ENCODE peak calls at places on chromosomes 7 and 10, in four cellular contexts. N is NCI-H345, C is HEK293T, Q is G401. K is an unnamed sample.

GRCh38 chr7:2069472-2069860 is 163.3 kb downstream of the MAD1L1 start:
- DNase-seq in C (no peak), Q (no peak), N (no peak), K (no peak)

GRCh38 chr10:116764979-116765378 is 22.6 kb upstream of the HSPA12A start:
- DNase-seq in C (no peak), Q (no peak), N (no peak), K (no peak)

GRCh38 chr10:17088118-17088806 is 41.3 kb downstream of the CUBN start:
- DNase-seq in C (no peak), Q (no peak), N (no peak), K (no peak)

GRCh38 chr7:134770676-134771075 is 8.8 kb upstream of the CALD1 start:
- DNase-seq in Q (no peak), N (no peak), C (no peak), K (no peak)

GRCh38 chr7:744854-745430 is 17.9 kb upstream of the PRKAR1B start:
- DNase-seq in Q (no peak), N (no peak), C (no peak), K (no peak)

GRCh38 chr7:100679129-100679926 is 5.8 kb downstream of the GNB2 start:
- DNase-seq in C (no peak), Q (no peak), N (no peak), K (no peak)

GRCh38 chr7:25260862-25261454 is 32.7 kb upstream of the NPVF start:
- DNase-seq in Q (peak; percentile 60), C (no peak), N (no peak), K (no peak)

GRCh38 chr7:8278183-8278582 is 16.2 kb upstream of the ICA1 start:
- DNase-seq in N (no peak), C (no peak), Q (no peak), K (no peak)

GRCh38 chr10:82742478-82742877 is 867.5 kb downstream of the NRG3 start:
- DNase-seq in Q (no peak), C (no peak), N (no peak), K (no peak)

GRCh38 chr10:124477614-124478363 is 16.2 kb downstream of the LHPP start:
- DNase-seq in C (no peak), N (no peak), Q (no peak), K (no peak)

GRCh38 chr7:149005427-149006344 is 22.6 kb downstream of the PDIA4 start:
- DNase-seq in Q (peak; percentile 82), C (peak; percentile 90), N (peak; percentile 70), K (peak; percentile 75)

GRCh38 chr10:57977262-57977661 is 290.4 kb downstream of the IPMK start:
- DNase-seq in C (no peak), N (no peak), Q (no peak), K (no peak)

GRCh38 chr7:46545790-46546189 is 624.7 kb upstream of the IGFBP3 start:
- DNase-seq in C (no peak), N (no peak), Q (no peak), K (no peak)

GRCh38 chr7:72405389-72405788 is 6.7 kb downstream of the CALN1 start:
- DNase-seq in N (no peak), C (no peak), Q (no peak), K (no peak)

GRCh38 chr7:2217206-2217605 is 15.5 kb downstream of the MAD1L1 start:
- DNase-seq in Q (no peak), C (no peak), N (no peak), K (no peak)

GRCh38 chr10:124701435-124701834 is 42.7 kb downstream of the FAM53B start:
- DNase-seq in C (no peak), N (no peak), Q (no peak), K (peak; percentile 77)

GRCh38 chr7:155945670-155946325 is 133.5 kb upstream of the SHH start:
- DNase-seq in C (no peak), Q (no peak), N (no peak), K (no peak)

GRCh38 chr7:143934526-143935340 is at the start of gene OR2F2:
- DNase-seq in C (no peak), N (no peak), Q (no peak), K (no peak)

GRCh38 chr7:29499932-29500331 is 63.7 kb upstream of the PRR15 start:
- DNase-seq in C (no peak), Q (no peak), N (no peak), K (no peak)

GRCh38 chr7:22008011-22008410 is 62.3 kb upstream of the CDCA7L start:
- DNase-seq in Q (peak; percentile 17), C (no peak), N (peak; percentile 42), K (no peak)

GRCh38 chr7:83472376-83472775 is 176.6 kb downstream of the SEMA3E start:
- DNase-seq in N (no peak), Q (no peak), C (no peak), K (no peak)

GRCh38 chr10:50395279-50395678 is 144.0 kb upstream of the ASAH2 start:
- DNase-seq in C (no peak), N (no peak), Q (no peak), K (peak; percentile 77)

GRCh38 chr7:117873056-117873932 is at the start of gene CTTNBP2:
- DNase-seq in C (peak; percentile 60), Q (peak; percentile 58), N (peak; percentile 52), K (peak; percentile 68)

GRCh38 chr10:127354992-127355391 is 158.6 kb upstream of the INSYN2A start:
- DNase-seq in C (no peak), N (no peak), Q (no peak), K (no peak)

GRCh38 chr7:75804004-75804403 is 9.6 kb downstream of the CCL24 start:
- DNase-seq in Q (no peak), C (no peak), N (no peak), K (no peak)

GRCh38 chr7:86058649-86059048 is 585.1 kb upstream of the GRM3 start:
- DNase-seq in C (no peak), N (no peak), Q (no peak), K (no peak)

GRCh38 chr7:130865408-130866236 is 131.6 kb upstream of the KLF14 start:
- DNase-seq in C (no peak), Q (no peak), N (no peak), K (no peak)

GRCh38 chr10:71213761-71214440 is 1.5 kb downstream of the UNC5B start:
- DNase-seq in Q (peak; percentile 72), C (peak; percentile 52), N (peak; percentile 11), K (peak; percentile 44)

GRCh38 chr10:26557641-26558014 is 119.5 kb downstream of the APBB1IP start:
- DNase-seq in C (no peak), Q (no peak), N (no peak), K (no peak)

GRCh38 chr10:117972168-117972822 is 74.4 kb downstream of the RAB11FIP2 start:
- DNase-seq in Q (no peak), N (no peak), C (no peak), K (no peak)

GRCh38 chr7:118280319-118281012 is 56.0 kb downstream of the ANKRD7 start:
- DNase-seq in C (no peak), N (peak; percentile 4), Q (no peak), K (no peak)

GRCh38 chr7:133695976-133696531 is 431.1 kb upstream of the LRGUK start:
- DNase-seq in N (peak; percentile 8), C (no peak), Q (no peak), K (no peak)

GRCh38 chr7:150404172-150404784 is 25.1 kb downstream of the ZNF775 start:
- DNase-seq in Q (no peak), N (no peak), C (no peak), K (no peak)

GRCh38 chr7:107973861-107974260 is 29.1 kb downstream of the LAMB1 start:
- DNase-seq in C (no peak), Q (no peak), N (no peak), K (no peak)

GRCh38 chr7:143199040-143199439 is 15.8 kb downstream of the TAS2R39 start:
- DNase-seq in N (no peak), C (no peak), Q (no peak), K (no peak)

GRCh38 chr7:131107343-131108211 is 220.1 kb upstream of the MKLN1 start:
- DNase-seq in C (peak; percentile 61), N (peak; percentile 79), Q (peak; percentile 92), K (peak; percentile 74)

GRCh38 chr7:80133361-80134104 is 1.1 kb upstream of the GNAI1 start:
- DNase-seq in C (no peak), Q (peak; percentile 56), N (no peak), K (no peak)

K was measured in left lobe of liver.